ENCODE peak calls at places on chromosomes 7 and 10, in eight cellular contexts. E, O, D, Q, F, S, N and Z are unnamed samples.

GRCh38 chr10:79203014-79203675 is 134.4 kb downstream of the ZMIZ1 start:
- DNase-seq in E (no peak), O (no peak), D (no peak), Q (no peak), F (no peak), S (no peak), N (no peak), Z (no peak)

GRCh38 chr10:12699258-12699700 is 302.2 kb downstream of the CCDC3 start:
- DNase-seq in E (no peak), O (peak), D (no peak), Q (no peak), F (peak), S (peak), N (peak), Z (no peak)

GRCh38 chr7:73900286-73900685 is 39.3 kb downstream of the TMEM270 start:
- DNase-seq in E (no peak), O (no peak), D (no peak), Q (no peak), F (no peak), S (no peak), N (no peak), Z (no peak)

GRCh38 chr10:73730153-73730906 is 13.8 kb upstream of the SEC24C start:
- DNase-seq in E (peak), O (peak), D (peak), Q (peak), F (peak), S (peak), N (peak), Z (peak)

GRCh38 chr7:156739596-156739995 is 99.0 kb downstream of the RNF32 start:
- DNase-seq in E (no peak), O (no peak), D (no peak), Q (no peak), F (peak), S (peak), N (no peak), Z (no peak)

GRCh38 chr7:115340828-115341227 is 418.9 kb downstream of the MDFIC start:
- DNase-seq in E (peak), O (no peak), D (peak), Q (no peak), F (peak), S (peak), N (no peak), Z (peak)

GRCh38 chr7:156778668-156779067 is 114.3 kb downstream of the LMBR1 start:
- DNase-seq in E (no peak), O (no peak), D (no peak), Q (no peak), F (no peak), S (no peak), N (no peak), Z (no peak)

GRCh38 chr10:26854524-26854923 is 6.2 kb downstream of the ABI1 start:
- DNase-seq in E (peak), O (no peak), D (no peak), Q (no peak), F (peak), S (peak), N (no peak), Z (no peak)

GRCh38 chr10:18582803-18583202 is 68.6 kb downstream of the NSUN6 start:
- DNase-seq in E (peak), O (no peak), D (peak), Q (no peak), F (no peak), S (no peak), N (no peak), Z (no peak)

GRCh38 chr10:86775056-86775858 is 18.8 kb downstream of the BMPR1A start:
- DNase-seq in E (no peak), O (peak), D (peak), Q (no peak), F (peak), S (peak), N (no peak), Z (no peak)

GRCh38 chr7:136911362-136911761 is 42.9 kb downstream of the CHRM2 start:
- DNase-seq in E (peak), O (no peak), D (peak), Q (no peak), F (peak), S (peak), N (no peak), Z (no peak)

GRCh38 chr7:20089431-20089830 is 127.8 kb downstream of the MACC1 start:
- DNase-seq in E (no peak), O (no peak), D (no peak), Q (no peak), F (no peak), S (no peak), N (no peak), Z (no peak)

GRCh38 chr10:28668363-28669226 is 8.7 kb upstream of the BAMBI start:
- DNase-seq in E (peak), O (peak), D (peak), Q (peak), F (peak), S (no peak), N (peak), Z (no peak)

GRCh38 chr7:1122832-1123501 is 35.1 kb downstream of the GPER1 start:
- DNase-seq in E (peak), O (no peak), D (no peak), Q (no peak), F (no peak), S (no peak), N (no peak), Z (no peak)

GRCh38 chr10:127880557-127880956 is 12.2 kb downstream of the CLRN3 start:
- DNase-seq in E (no peak), O (no peak), D (no peak), Q (no peak), F (no peak), S (no peak), N (no peak), Z (no peak)

GRCh38 chr7:47622946-47623640 is 41.2 kb upstream of the TNS3 start:
- DNase-seq in E (peak), O (peak), D (peak), Q (no peak), F (peak), S (peak), N (peak), Z (peak)

GRCh38 chr10:48520594-48520993 is 84.3 kb downstream of the ARHGAP22 start:
- DNase-seq in E (no peak), O (no peak), D (no peak), Q (no peak), F (no peak), S (no peak), N (no peak), Z (no peak)

DNA sequence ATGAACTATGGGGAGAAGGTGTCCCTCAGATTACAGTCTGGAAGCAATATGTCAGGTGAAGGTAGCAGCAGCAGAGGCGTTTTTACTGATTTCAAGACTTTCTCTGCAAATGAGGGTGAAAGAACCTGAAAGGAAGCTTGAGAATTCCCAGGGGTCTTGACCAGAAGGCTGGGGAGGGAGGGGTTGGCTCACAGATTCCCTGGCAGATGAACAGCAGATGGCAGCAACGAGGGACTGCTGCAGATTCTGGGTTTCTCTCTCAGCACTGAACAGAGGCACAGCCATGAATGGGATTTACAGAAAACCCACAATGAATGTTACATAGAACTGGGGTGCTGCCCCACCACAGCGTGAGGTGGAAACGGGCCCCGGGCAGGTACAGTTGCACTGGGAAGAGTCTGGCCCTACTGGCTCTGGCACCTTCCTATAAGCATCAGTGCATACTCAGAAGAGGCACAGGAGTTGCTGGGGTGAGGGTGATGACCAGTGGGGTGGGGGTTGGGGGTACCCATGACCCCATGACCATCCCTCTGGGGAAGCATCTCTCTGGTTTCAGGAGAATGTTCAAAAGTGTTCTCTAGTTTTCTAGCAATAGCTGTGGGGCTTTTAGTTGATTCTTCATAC is 317.8 kb downstream of the SH2D4B start:
- DNase-seq in E (no peak), O (peak), D (no peak), Q (no peak), F (no peak), S (peak), N (no peak), Z (no peak)
- TF ChIP-seq CTCF in E (no peak), O (peak), D (peak), Q (no peak), F (peak), S (peak), N (no peak), Z (no peak)

GRCh38 chr10:70323697-70324340 is 40.0 kb upstream of the NPFFR1 start:
- DNase-seq in E (no peak), O (no peak), D (no peak), Q (no peak), F (no peak), S (no peak), N (no peak), Z (no peak)
- H3K4me3 ChIP-seq in E (no peak), O (no peak), D (no peak), Q (no peak), F (no peak), S (no peak), N (no peak), Z (no peak)

DNA sequence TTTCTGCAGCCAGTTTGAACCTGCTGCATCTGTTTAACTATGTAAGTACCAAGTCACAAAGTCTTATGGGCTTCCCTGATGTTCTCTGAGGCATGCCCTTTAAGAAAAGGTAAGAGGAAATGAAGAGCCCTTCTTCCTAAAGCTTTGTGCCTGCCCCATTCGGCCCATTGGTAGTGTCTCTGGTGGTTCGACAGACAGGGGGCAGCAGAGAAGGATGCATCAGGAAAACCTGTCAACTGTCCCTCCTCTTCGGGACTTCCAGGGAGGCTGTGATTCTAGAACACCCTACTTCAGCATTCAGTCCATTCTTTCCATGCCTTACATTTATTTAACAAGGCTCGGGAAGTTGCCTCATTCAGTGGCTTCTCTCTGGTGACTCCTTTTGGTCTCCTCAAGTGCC is 1.9 kb upstream of the SFRP4 start:
- DNase-seq in E (no peak), O (no peak), D (no peak), Q (no peak), F (no peak), S (no peak), N (no peak), Z (no peak)
- TF ChIP-seq CTCF in E (no peak), O (no peak), D (peak), Q (no peak), F (no peak), S (no peak), N (no peak), Z (no peak)

DNA sequence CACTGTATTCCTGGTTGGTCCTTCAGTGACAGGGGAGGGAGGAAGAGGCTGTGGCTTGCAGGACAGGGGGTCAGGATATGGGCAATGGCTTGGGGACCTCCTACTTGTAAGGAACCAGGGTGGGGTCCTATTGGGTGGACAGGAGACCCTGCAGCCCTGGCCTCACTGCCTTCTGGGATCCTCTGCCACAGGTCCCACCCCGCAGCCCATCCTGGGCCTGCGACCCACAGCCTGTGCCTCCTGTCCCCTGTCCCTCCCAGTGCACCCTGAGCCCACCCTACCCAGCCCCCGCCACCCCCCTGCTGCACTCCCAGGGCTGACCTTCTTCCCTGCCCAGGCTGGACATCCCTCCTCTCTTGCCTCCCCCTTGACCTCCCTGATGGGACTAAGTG is 58.7 kb upstream of the MYL10 start:
- DNase-seq in E (no peak), O (no peak), D (no peak), Q (no peak), F (no peak), S (no peak), N (no peak), Z (no peak)
- H3K4me3 ChIP-seq in E (no peak), O (no peak), D (no peak), Q (peak), F (no peak), S (no peak), N (no peak), Z (no peak)

GRCh38 chr7:13879994-13880686 is 109.3 kb downstream of the ETV1 start:
- DNase-seq in E (peak), O (no peak), D (peak), Q (no peak), F (peak), S (peak), N (no peak), Z (no peak)
- TF ChIP-seq CTCF in E (no peak), O (no peak), D (no peak), Q (no peak), F (no peak), S (no peak), N (no peak), Z (no peak)

GRCh38 chr10:17452060-17452894 is 2.1 kb downstream of the ST8SIA6 start:
- DNase-seq in E (no peak), O (no peak), D (no peak), Q (no peak), F (no peak), S (no peak), N (no peak), Z (no peak)
- H3K4me3 ChIP-seq in E (no peak), O (no peak), D (no peak), Q (no peak), F (no peak), S (no peak), N (no peak), Z (no peak)

DNA sequence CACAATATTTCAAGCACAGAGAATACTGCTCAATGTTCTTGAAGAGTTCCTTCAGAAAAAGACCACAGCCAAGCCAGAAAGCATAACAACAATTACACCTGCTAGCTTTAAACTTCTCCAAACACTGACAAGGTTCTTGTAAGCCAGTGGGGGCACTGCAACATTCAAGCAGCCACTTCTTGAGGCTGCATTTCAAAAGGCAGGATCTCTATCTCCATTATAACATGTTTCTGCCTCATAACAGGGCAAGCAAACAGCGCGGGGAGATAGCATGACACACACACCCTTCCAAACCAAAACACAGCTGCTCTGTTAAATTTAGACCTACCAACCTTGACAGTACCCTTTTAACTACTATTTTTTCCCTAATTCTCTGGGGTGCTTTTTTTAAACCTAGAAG is 30.8 kb downstream of the CHCHD3 start:
- DNase-seq in E (peak), O (peak), D (peak), Q (no peak), F (no peak), S (no peak), N (peak), Z (no peak)
- TF ChIP-seq CTCF in E (peak), O (peak), D (peak), Q (no peak), F (no peak), S (peak), N (peak), Z (no peak)

DNA sequence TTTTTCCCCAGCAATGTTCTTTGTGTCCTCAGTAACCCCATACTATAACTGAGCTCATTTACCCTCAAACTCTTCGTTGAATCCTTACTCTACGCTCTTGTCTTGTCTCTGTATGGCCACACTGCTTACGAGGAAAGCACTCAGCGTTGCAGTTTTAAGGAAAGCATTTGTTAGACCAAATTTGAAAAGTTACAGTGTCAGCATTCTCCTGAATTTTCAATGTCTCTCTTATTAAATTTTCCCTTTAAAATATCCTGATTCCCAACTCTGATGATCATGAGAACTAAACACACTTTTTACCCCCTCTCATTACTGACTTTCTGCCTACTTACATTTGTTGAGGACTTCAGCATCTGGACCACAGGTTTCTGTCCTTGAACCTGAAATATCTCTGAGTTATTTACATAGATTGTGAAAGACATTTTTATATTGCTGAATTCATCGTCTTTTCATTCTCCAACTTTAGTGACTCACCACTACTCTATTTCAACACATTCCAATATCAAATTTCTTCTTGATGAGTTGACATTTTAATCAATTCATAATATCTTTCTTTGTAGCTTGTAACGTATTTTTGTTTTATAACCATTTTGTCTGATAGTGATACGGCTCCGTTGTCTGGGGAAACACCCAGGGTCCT is 19.8 kb upstream of the VWDE start:
- DNase-seq in E (peak), O (no peak), D (no peak), Q (no peak), F (peak), S (peak), N (no peak), Z (peak)
- H3K4me3 ChIP-seq in E (no peak), O (no peak), D (no peak), Q (no peak), F (no peak), S (no peak), N (no peak), Z (no peak)

GRCh38 chr10:66273966-66274519 is 651.8 kb upstream of the LRRTM3 start:
- DNase-seq in E (no peak), O (no peak), D (no peak), Q (no peak), F (no peak), S (no peak), N (no peak), Z (no peak)

GRCh38 chr10:66281327-66281726 is 644.5 kb upstream of the LRRTM3 start:
- DNase-seq in E (no peak), O (no peak), D (no peak), Q (no peak), F (no peak), S (no peak), N (no peak), Z (no peak)

GRCh38 chr10:66283064-66283463 is 642.8 kb upstream of the LRRTM3 start:
- DNase-seq in E (no peak), O (no peak), D (no peak), Q (no peak), F (peak), S (peak), N (no peak), Z (no peak)

GRCh38 chr10:66277481-66277880 is 648.4 kb upstream of the LRRTM3 start:
- DNase-seq in E (no peak), O (no peak), D (no peak), Q (no peak), F (no peak), S (no peak), N (no peak), Z (no peak)
- TF ChIP-seq CTCF in E (peak), O (no peak), D (peak), Q (no peak), F (peak), S (no peak), N (no peak), Z (no peak)